ENCODE peak calls at places on chromosomes 1 and 21, in ten cellular contexts. B, I, C, A, T, X, E, Z, N and L are unnamed samples.

GRCh38 chr1:68725353-68725752 is 228.5 kb upstream of the DEPDC1 start:
- DNase-seq in Z (no peak), I (no peak), X (no peak), B (no peak), T (no peak), C (no peak), N (no peak), E (no peak), A (no peak), L (peak; percentile 49)

GRCh38 chr1:117067528-117068370 is 7.6 kb downstream of the TTF2 start:
- DNase-seq in Z (no peak), C (peak; percentile 49), T (peak; percentile 58), X (peak; percentile 71), I (no peak), N (peak; percentile 57), A (no peak), B (peak; percentile 40), E (peak; percentile 41), L (peak; percentile 29)

GRCh38 chr1:31144442-31144841 is 78.9 kb upstream of the PUM1 start:
- DNase-seq in A (no peak), E (no peak), C (no peak), T (no peak), Z (no peak), I (no peak), X (no peak), N (no peak), B (no peak), L (no peak)

GRCh38 chr1:153228481-153228880 is 11.1 kb downstream of the PRR9 start:
- DNase-seq in A (no peak), X (no peak), Z (no peak), C (no peak), N (no peak), T (no peak), I (no peak), B (no peak), E (no peak), L (no peak)

GRCh38 chr1:156475568-156476500 is 24.7 kb downstream of the MEF2D start:
- DNase-seq in A (no peak), N (no peak), I (no peak), B (peak; percentile 52), T (no peak), C (no peak), X (no peak), Z (no peak), E (no peak), L (no peak)

GRCh38 chr1:46005594-46005993 is 126.8 kb downstream of the PIK3R3 start:
- DNase-seq in T (no peak), E (no peak), B (no peak), C (no peak), I (no peak), A (no peak), N (no peak), Z (no peak), X (peak; percentile 24), L (no peak)

GRCh38 chr21:30028537-30028936 is 88.7 kb upstream of the GRIK1 start:
- DNase-seq in E (no peak), T (no peak), X (no peak), I (no peak), C (no peak), Z (no peak), A (no peak), N (no peak), B (no peak), L (no peak)

GRCh38 chr1:203327684-203328457 is 22.6 kb downstream of the BTG2 start:
- DNase-seq in X (no peak), E (peak; percentile 78), T (peak; percentile 97), A (no peak), N (peak; percentile 69), Z (no peak), C (peak; percentile 73), I (peak; percentile 42), B (no peak), L (no peak)

GRCh38 chr1:165114022-165114888 is 242.3 kb downstream of the LMX1A start:
- DNase-seq in C (peak; percentile 61), B (peak; percentile 42), X (peak; percentile 90), A (no peak), N (peak; percentile 32), I (peak; percentile 61), Z (no peak), E (peak; percentile 59), T (peak; percentile 64), L (peak; percentile 43)

GRCh38 chr1:183995322-183996035 is 42.0 kb downstream of the COLGALT2 start:
- DNase-seq in X (peak; percentile 55), I (no peak), T (no peak), C (peak; percentile 32), Z (no peak), N (no peak), E (no peak), A (peak; percentile 81), B (no peak), L (no peak)

GRCh38 chr21:14070049-14070893 is 140.5 kb downstream of the LIPI start:
- DNase-seq in N (no peak), X (peak; percentile 40), Z (no peak), E (no peak), B (no peak), T (no peak), A (peak; percentile 74), C (no peak), I (no peak), L (no peak)

GRCh38 chr1:197222780-197223179 is 45.3 kb upstream of the CRB1 start:
- DNase-seq in E (no peak), Z (no peak), B (no peak), X (no peak), T (no peak), I (no peak), N (no peak), A (no peak), C (peak; percentile 34), L (peak; percentile 15)

GRCh38 chr1:197222025-197222685 is 45.9 kb upstream of the CRB1 start:
- DNase-seq in I (no peak), C (peak; percentile 65), Z (no peak), B (no peak), X (no peak), A (peak; percentile 57), T (no peak), N (no peak), E (no peak), L (peak; percentile 40)

GRCh38 chr1:197218857-197219256 is 49.2 kb upstream of the CRB1 start:
- DNase-seq in C (no peak), A (no peak), E (no peak), I (no peak), N (no peak), B (no peak), T (no peak), X (no peak), Z (no peak), L (no peak)

DNA sequence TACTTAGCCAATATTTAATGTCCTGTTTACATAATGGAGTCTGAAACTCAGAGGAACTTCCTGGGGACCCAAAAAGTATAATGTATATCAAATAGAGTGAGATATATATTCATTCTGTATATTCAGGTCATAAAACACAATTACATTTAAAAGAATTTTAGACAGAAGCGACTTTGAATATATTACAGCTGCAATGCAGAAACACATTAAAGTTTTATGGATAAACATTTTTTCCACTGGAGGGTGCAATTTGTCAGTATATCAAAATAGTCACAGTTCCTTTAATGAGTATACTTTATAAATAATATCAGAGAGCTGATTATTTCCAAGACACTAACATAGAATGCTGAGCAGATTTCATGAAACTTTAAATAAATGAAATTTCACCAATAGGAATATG is 43.9 kb upstream of the CRB1 start:
- DNase-seq in N (no peak), E (no peak), T (no peak), Z (no peak), I (no peak), A (no peak), C (peak; percentile 20), B (no peak), X (no peak), L (no peak)
- TF ChIP-seq CTCF in N (no peak), E (peak; percentile 44), T (peak; percentile 8), Z (peak; percentile 40), I (peak; percentile 16), A (no peak), C (no peak), B (no peak), X (peak; percentile 33), L (peak; percentile 55)

GRCh38 chr1:32893198-32894018 is 7.1 kb downstream of the HPCA start:
- DNase-seq in A (peak; percentile 82), X (peak; percentile 85), N (peak; percentile 26), I (no peak), T (peak; percentile 94), B (no peak), E (peak; percentile 38), Z (peak; percentile 54), C (no peak), L (no peak)
- TF ChIP-seq CTCF in A (peak; percentile 5), X (peak; percentile 47), N (peak; percentile 46), I (peak; percentile 80), T (no peak), B (no peak), E (peak; percentile 40), Z (no peak), C (peak; percentile 23), L (peak; percentile 1)

DNA sequence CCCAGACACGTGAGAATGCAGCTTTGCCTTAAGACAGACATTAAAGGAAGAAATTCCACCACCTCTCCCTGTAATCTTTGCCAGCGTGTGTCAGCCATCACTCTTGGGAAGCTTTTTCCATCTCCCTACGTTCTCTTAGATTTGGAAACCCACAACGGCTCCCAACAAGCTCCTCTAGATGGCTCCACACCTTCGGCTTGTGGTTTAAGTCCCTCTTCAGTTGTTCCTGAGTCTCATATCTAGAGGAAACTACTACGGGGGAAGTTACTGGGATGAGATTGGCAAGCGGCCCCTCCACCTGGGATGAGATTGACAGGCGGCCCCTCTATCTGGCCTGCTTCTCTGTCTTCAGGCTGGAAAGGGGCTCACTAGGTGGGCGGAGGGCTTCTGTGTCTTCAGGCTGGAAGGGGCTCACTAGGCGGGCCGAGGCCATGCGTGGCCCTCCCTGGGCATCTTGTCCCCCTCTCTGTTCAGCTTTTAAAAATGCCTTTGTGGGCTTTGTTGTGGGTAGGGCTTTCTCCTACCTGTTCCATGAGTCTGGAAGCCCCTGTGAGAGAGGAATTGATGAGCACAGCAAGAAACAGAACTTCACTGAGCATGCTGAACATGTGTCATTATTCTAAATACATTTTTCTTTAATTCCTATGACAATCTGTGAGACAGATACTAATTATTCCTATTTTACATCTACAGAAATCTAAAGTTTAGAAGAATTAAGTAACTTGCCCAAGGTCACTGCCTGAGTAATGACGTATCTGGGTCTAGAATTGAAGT is 670.5 kb downstream of the KIF26B start:
- DNase-seq in I (no peak), B (no peak), C (no peak), Z (no peak), T (no peak), N (no peak), E (peak; percentile 10), X (peak; percentile 60), A (no peak), L (no peak)
- TF ChIP-seq CTCF in I (peak; percentile 39), B (peak; percentile 17), C (no peak), Z (peak; percentile 23), T (no peak), N (no peak), E (no peak), X (peak; percentile 58), A (no peak), L (no peak)

DNA sequence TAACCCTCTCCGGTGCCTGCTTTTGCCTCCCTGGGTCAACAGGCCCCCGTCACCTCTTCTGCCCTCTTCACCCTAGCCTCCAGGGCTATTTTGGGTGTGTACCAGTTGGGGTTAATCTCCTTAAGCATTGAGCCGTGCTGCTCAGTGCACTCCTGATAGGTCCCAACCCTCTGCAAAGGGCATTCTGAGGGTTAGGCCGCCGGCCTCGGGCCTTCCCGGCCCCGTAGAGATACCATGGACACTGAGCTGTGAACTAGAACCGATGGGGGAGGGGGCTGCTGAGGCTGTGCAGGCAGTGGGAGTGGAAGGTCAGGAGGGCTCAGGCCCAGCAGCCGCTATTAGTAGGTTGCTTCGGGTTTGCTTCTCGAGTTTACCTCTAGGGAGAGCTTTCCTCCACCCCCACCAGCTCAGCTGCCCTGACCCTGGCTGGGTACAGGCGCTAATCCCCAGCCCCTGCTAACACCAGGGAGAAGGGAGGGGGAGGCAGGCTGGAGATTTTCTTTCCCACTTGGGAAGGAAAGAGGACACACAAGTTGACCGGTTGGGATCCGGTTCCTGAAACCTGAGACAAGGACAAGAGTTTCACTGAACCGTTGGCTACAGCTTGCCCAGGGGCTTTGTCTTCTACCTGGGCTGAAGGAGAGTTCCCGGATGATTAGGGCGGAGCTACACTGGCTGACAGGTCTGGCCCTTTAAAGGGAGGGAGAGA is 4.8 kb downstream of the LMOD1 start:
- DNase-seq in A (no peak), N (no peak), C (no peak), B (no peak), T (peak; percentile 100), I (no peak), X (peak; percentile 94), Z (no peak), E (no peak), L (no peak)
- TF ChIP-seq CTCF in A (no peak), N (no peak), C (no peak), B (no peak), T (peak; percentile 55), I (no peak), X (peak; percentile 41), Z (no peak), E (no peak), L (no peak)